ENCODE peak calls at places on chromosomes 11 and 22, in eight cellular contexts. K is K562, E is HepG2, H is sigmoid colon, I is stomach, B is GM23338, P is transverse colon, S is endothelial cell of umbilical vein. Z is an unnamed sample.

GRCh38 chr11:94794287-94795168 is 26.4 kb downstream of the AMOTL1 start:
- DNase-seq in P (no peak), I (peak; percentile 77), E (no peak), S (peak; percentile 93), B (no peak), K (peak; percentile 73), H (peak; percentile 74), Z (peak; percentile 69)

GRCh38 chr11:118321386-118322082 is 17.0 kb downstream of the CD3E start:
- DNase-seq in I (peak; percentile 49), S (no peak), H (no peak), P (peak; percentile 58), E (peak; percentile 32), K (no peak), B (no peak), Z (no peak)

GRCh38 chr22:17101475-17102296 is 16.9 kb downstream of the IL17RA start:
- DNase-seq in K (no peak), H (peak; percentile 59), P (no peak), B (no peak), S (no peak), I (no peak), E (no peak), Z (no peak)

GRCh38 chr11:8083088-8083395 is 2.0 kb downstream of the TUB start:
- DNase-seq in I (no peak), P (no peak), S (no peak), E (no peak), H (no peak), K (no peak), B (no peak), Z (no peak)

GRCh38 chr11:67287355-67288197 is 1.5 kb upstream of the ANKRD13D start:
- DNase-seq in E (no peak), H (peak; percentile 59), S (no peak), B (no peak), I (no peak), K (no peak), P (no peak), Z (no peak)

GRCh38 chr11:65576867-65577755 is 1.3 kb downstream of the EHBP1L1 start:
- DNase-seq in P (peak; percentile 81), B (no peak), K (no peak), I (peak; percentile 78), E (peak; percentile 49), S (peak; percentile 52), H (peak; percentile 92), Z (no peak)

GRCh38 chr11:25596701-25597100 is 735.2 kb upstream of the ANO3 start:
- DNase-seq in S (no peak), E (no peak), B (no peak), K (no peak), I (no peak), P (no peak), H (no peak), Z (no peak)

GRCh38 chr11:122137081-122137793 is 21.2 kb upstream of the BLID start:
- DNase-seq in P (no peak), H (no peak), B (no peak), E (no peak), I (no peak), K (no peak), S (peak; percentile 88), Z (no peak)

GRCh38 chr22:38754247-38755154 is 1.3 kb downstream of the SUN2 start:
- DNase-seq in I (peak; percentile 92), B (peak; percentile 84), K (peak; percentile 28), S (peak; percentile 48), E (peak; percentile 67), P (peak; percentile 73), H (peak; percentile 93), Z (peak; percentile 97)

GRCh38 chr11:1503708-1504104 is 17.1 kb upstream of the MOB2 start:
- DNase-seq in S (no peak), B (no peak), P (no peak), K (no peak), E (no peak), H (no peak), I (peak; percentile 59), Z (peak; percentile 51)

GRCh38 chr11:47336595-47336994 is 15.9 kb downstream of the MYBPC3 start:
- DNase-seq in I (no peak), E (no peak), P (no peak), H (no peak), B (no peak), S (no peak), K (no peak), Z (no peak)

GRCh38 chr11:62195945-62196344 is 5.9 kb downstream of the SCGB1D1 start:
- DNase-seq in B (peak; percentile 40), S (no peak), K (peak; percentile 39), I (no peak), E (no peak), P (no peak), H (no peak), Z (no peak)

GRCh38 chr22:42734406-42734805 is 13.7 kb upstream of the A4GALT start:
- DNase-seq in B (no peak), K (no peak), S (no peak), E (no peak), I (no peak), H (no peak), P (no peak), Z (no peak)

GRCh38 chr11:93796832-93797231 is 12.8 kb downstream of the MED17 start:
- DNase-seq in P (no peak), S (no peak), E (no peak), B (no peak), H (no peak), K (no peak), I (no peak), Z (no peak)

GRCh38 chr22:32477608-32478007 is 3.0 kb downstream of the FBXO7 start:
- DNase-seq in H (no peak), P (no peak), B (no peak), I (no peak), E (no peak), K (no peak), S (no peak), Z (no peak)
- H3K4me3 ChIP-seq in H (no peak overlapping the region), P (no peak overlapping the region), B (no peak overlapping the region), I (no peak overlapping the region), E (no peak overlapping the region), K (peak overlapping the region; percentile 80), S (no peak overlapping the region), Z (no peak overlapping the region)

GRCh38 chr11:14967581-14968214 is 4.5 kb downstream of the CALCA start:
- DNase-seq in E (no peak), B (no peak), P (no peak), H (no peak), S (no peak), K (no peak), I (no peak), Z (no peak)
- TF ChIP-seq POLR2AphosphoS5 in E (no peak), B (no peak), P (no peak), H (no peak), S (no peak), K (no peak), I (no peak), Z (no peak)

GRCh38 chr11:31045335-31045734 is 324.2 kb downstream of the DCDC1 start:
- DNase-seq in K (no peak), H (no peak), I (no peak), B (peak; percentile 71), E (peak; percentile 27), P (no peak), S (no peak), Z (no peak)
- TF ChIP-seq CTCF in K (no peak), H (no peak), I (no peak), B (peak; percentile 80), E (peak; percentile 50), P (no peak), S (no peak), Z (no peak)

GRCh38 chr11:109945626-109946321 is 147.4 kb upstream of the ZC3H12C start:
- DNase-seq in I (no peak), E (no peak), S (no peak), B (no peak), P (no peak), H (no peak), K (no peak), Z (no peak)
- H3K4me3 ChIP-seq in I (peak overlapping the region; percentile 20), E (no peak overlapping the region), S (no peak overlapping the region), B (no peak overlapping the region), P (no peak overlapping the region), H (peak overlapping the region; percentile 38), K (no peak overlapping the region), Z (no peak overlapping the region)

GRCh38 chr22:50272103-50272782 is 2.1 kb upstream of the MAPK11 start:
- DNase-seq in H (no peak), K (no peak), B (no peak), E (no peak), S (no peak), I (no peak), P (no peak), Z (no peak)
- TF ChIP-seq POLR2AphosphoS5 in H (no peak), K (no peak), B (no peak), E (no peak), S (peak; percentile 30), I (no peak), P (no peak), Z (no peak)

GRCh38 chr11:70805243-70805642 is 406.9 kb downstream of the CTTN start:
- DNase-seq in K (no peak), B (no peak), P (no peak), I (no peak), S (no peak), H (no peak), E (no peak), Z (no peak)
- TF ChIP-seq CTCF in K (no peak), B (no peak), P (no peak), I (no peak), S (no peak), H (no peak), E (no peak), Z (no peak)

GRCh38 chr11:78606667-78607066 is 32.0 kb upstream of the NARS2 start:
- DNase-seq in E (no peak), B (no peak), S (no peak), H (no peak), P (no peak), K (no peak), I (no peak), Z (no peak)
- H3K4me3 ChIP-seq in E (no peak overlapping the region), B (no peak overlapping the region), S (no peak overlapping the region), H (no peak overlapping the region), P (no peak overlapping the region), K (no peak overlapping the region), I (no peak overlapping the region), Z (no peak overlapping the region)

GRCh38 chr11:57294225-57295131 is 30.3 kb downstream of the TNKS1BP1 start:
- DNase-seq in H (no peak), I (peak; percentile 81), S (peak; percentile 74), E (no peak), B (no peak), K (no peak), P (peak; percentile 47), Z (peak; percentile 54)
- TF ChIP-seq POLR2AphosphoS5 in H (no peak), I (peak; percentile 55), S (no peak), E (no peak), B (no peak), K (no peak), P (no peak), Z (no peak)

GRCh38 chr11:130068986-130069683 is 559 bp upstream of the APLP2 start:
- DNase-seq in H (peak; percentile 95), S (peak; percentile 90), K (no peak), B (peak; percentile 67), P (peak; percentile 75), I (peak; percentile 47), E (no peak), Z (peak; percentile 71)
- TF ChIP-seq CTCF in H (peak; percentile 9), S (peak; percentile 8), K (peak; percentile 6), B (no peak), P (no peak), I (no peak), E (peak; percentile 10), Z (no peak)

Z was measured in prostate gland.